ENCODE peak calls at places on chromosomes 4 and X, in eight cellular contexts. One of them, this sample, is unnamed.

GRCh38 chrX:11478036-11478435 is 184.8 kb downstream of the AMELX start:
- DNase-seq in breast epithelium: no peak
- DNase-seq in stomach: no peak
- DNase-seq in endothelial cell of umbilical vein: no peak
- DNase-seq in H1: no peak
- DNase-seq in vagina: no peak
- DNase-seq in prostate gland: no peak
- DNase-seq in esophagus muscularis mucosa: no peak
- DNase-seq in this sample: no peak

GRCh38 chr4:38314663-38315062 is 349.3 kb upstream of the KLF3 start:
- DNase-seq in breast epithelium: no peak
- DNase-seq in stomach: peak; percentile 63
- DNase-seq in endothelial cell of umbilical vein: no peak
- DNase-seq in H1: no peak
- DNase-seq in vagina: no peak
- DNase-seq in prostate gland: peak; percentile 46
- DNase-seq in esophagus muscularis mucosa: no peak
- DNase-seq in this sample: no peak

GRCh38 chrX:149494844-149495565 is 10.1 kb downstream of the IDS start:
- DNase-seq in breast epithelium: no peak
- DNase-seq in stomach: no peak
- DNase-seq in endothelial cell of umbilical vein: no peak
- DNase-seq in H1: no peak
- DNase-seq in vagina: no peak
- DNase-seq in prostate gland: no peak
- DNase-seq in esophagus muscularis mucosa: no peak
- DNase-seq in this sample: no peak

GRCh38 chr4:169971456-169972015 is 54.7 kb downstream of the MFAP3L start:
- DNase-seq in breast epithelium: no peak
- DNase-seq in stomach: no peak
- DNase-seq in endothelial cell of umbilical vein: no peak
- DNase-seq in H1: no peak
- DNase-seq in vagina: no peak
- DNase-seq in prostate gland: no peak
- DNase-seq in esophagus muscularis mucosa: no peak
- DNase-seq in this sample: peak; percentile 39

GRCh38 chrX:25851141-25851540 is 287.0 kb upstream of the MAGEB18 start:
- DNase-seq in breast epithelium: no peak
- DNase-seq in stomach: no peak
- DNase-seq in endothelial cell of umbilical vein: no peak
- DNase-seq in H1: no peak
- DNase-seq in vagina: no peak
- DNase-seq in prostate gland: no peak
- DNase-seq in esophagus muscularis mucosa: no peak
- DNase-seq in this sample: no peak

GRCh38 chrX:56745019-56745418 is 16.0 kb downstream of the NBDY start:
- DNase-seq in breast epithelium: no peak
- DNase-seq in stomach: no peak
- DNase-seq in endothelial cell of umbilical vein: peak; percentile 7
- DNase-seq in H1: no peak
- DNase-seq in vagina: no peak
- DNase-seq in prostate gland: no peak
- DNase-seq in esophagus muscularis mucosa: no peak
- DNase-seq in this sample: no peak

GRCh38 chr4:96593422-96593821 is 753.5 kb downstream of the PDHA2 start:
- DNase-seq in breast epithelium: no peak
- DNase-seq in stomach: peak; percentile 72
- DNase-seq in endothelial cell of umbilical vein: peak; percentile 39
- DNase-seq in H1: no peak
- DNase-seq in vagina: no peak
- DNase-seq in prostate gland: no peak
- DNase-seq in esophagus muscularis mucosa: no peak
- DNase-seq in this sample: no peak

GRCh38 chr4:65668201-65669007 is 1.9 kb downstream of the EPHA5 start:
- DNase-seq in breast epithelium: no peak
- DNase-seq in stomach: peak; percentile 25
- DNase-seq in endothelial cell of umbilical vein: no peak
- DNase-seq in H1: no peak
- DNase-seq in vagina: no peak
- DNase-seq in prostate gland: peak; percentile 46
- DNase-seq in esophagus muscularis mucosa: no peak
- DNase-seq in this sample: no peak

GRCh38 chr4:145882594-145882993 is 56.0 kb downstream of the ZNF827 start:
- DNase-seq in breast epithelium: no peak
- DNase-seq in stomach: no peak
- DNase-seq in endothelial cell of umbilical vein: no peak
- DNase-seq in H1: no peak
- DNase-seq in vagina: no peak
- DNase-seq in prostate gland: no peak
- DNase-seq in esophagus muscularis mucosa: no peak
- DNase-seq in this sample: no peak

GRCh38 chrX:112841114-112841819 is 636 bp upstream of the AMOT start:
- DNase-seq in breast epithelium: peak; percentile 65
- DNase-seq in stomach: peak; percentile 83
- DNase-seq in endothelial cell of umbilical vein: peak; percentile 81
- DNase-seq in H1: peak; percentile 50
- DNase-seq in vagina: no peak
- DNase-seq in prostate gland: peak; percentile 85
- DNase-seq in esophagus muscularis mucosa: peak; percentile 92
- DNase-seq in this sample: peak; percentile 93

GRCh38 chrX:66914082-66914481 is 275.2 kb upstream of the EDA2R start:
- DNase-seq in breast epithelium: no peak
- DNase-seq in stomach: no peak
- DNase-seq in endothelial cell of umbilical vein: no peak
- DNase-seq in H1: no peak
- DNase-seq in vagina: no peak
- DNase-seq in prostate gland: peak; percentile 46
- DNase-seq in esophagus muscularis mucosa: no peak
- DNase-seq in this sample: peak; percentile 39

GRCh38 chrX:12949927-12950656 is 24.8 kb upstream of the TMSB4X start:
- DNase-seq in breast epithelium: peak; percentile 62
- DNase-seq in stomach: peak; percentile 83
- DNase-seq in endothelial cell of umbilical vein: peak; percentile 85
- DNase-seq in H1: no peak
- DNase-seq in vagina: no peak
- DNase-seq in prostate gland: peak; percentile 44
- DNase-seq in esophagus muscularis mucosa: no peak
- DNase-seq in this sample: no peak

GRCh38 chr4:7861440-7861881 is 78.2 kb downstream of the AFAP1 start:
- DNase-seq in breast epithelium: no peak
- DNase-seq in stomach: no peak
- DNase-seq in endothelial cell of umbilical vein: peak; percentile 90
- DNase-seq in H1: peak; percentile 61
- DNase-seq in vagina: no peak
- DNase-seq in prostate gland: no peak
- DNase-seq in esophagus muscularis mucosa: no peak
- DNase-seq in this sample: no peak

GRCh38 chr4:153486281-153487151 is 20.4 kb downstream of the TMEM131L start:
- DNase-seq in breast epithelium: peak; percentile 63
- DNase-seq in stomach: peak; percentile 38
- DNase-seq in endothelial cell of umbilical vein: peak; percentile 71
- DNase-seq in H1: no peak
- DNase-seq in vagina: no peak
- DNase-seq in prostate gland: peak; percentile 78
- DNase-seq in esophagus muscularis mucosa: no peak
- DNase-seq in this sample: no peak

GRCh38 chr4:19659131-19659530 is 592.6 kb upstream of the SLIT2 start:
- DNase-seq in breast epithelium: no peak
- DNase-seq in stomach: no peak
- DNase-seq in endothelial cell of umbilical vein: no peak
- DNase-seq in H1: no peak
- DNase-seq in vagina: no peak
- DNase-seq in prostate gland: no peak
- DNase-seq in esophagus muscularis mucosa: no peak
- DNase-seq in this sample: no peak

GRCh38 chrX:7801706-7802105 is 41.3 kb upstream of the VCX start:
- DNase-seq in breast epithelium: no peak
- DNase-seq in stomach: no peak
- DNase-seq in endothelial cell of umbilical vein: no peak
- DNase-seq in H1: no peak
- DNase-seq in vagina: no peak
- DNase-seq in prostate gland: no peak
- DNase-seq in esophagus muscularis mucosa: no peak
- DNase-seq in this sample: no peak

GRCh38 chrX:124435616-124436015 is 89.3 kb downstream of the SH2D1A start:
- DNase-seq in breast epithelium: no peak
- DNase-seq in stomach: no peak
- DNase-seq in endothelial cell of umbilical vein: no peak
- DNase-seq in H1: no peak
- DNase-seq in vagina: no peak
- DNase-seq in prostate gland: no peak
- DNase-seq in esophagus muscularis mucosa: no peak
- DNase-seq in this sample: no peak

GRCh38 chr4:123415977-123416376 is 19.4 kb downstream of the SPRY1 start:
- DNase-seq in breast epithelium: no peak
- DNase-seq in stomach: no peak
- DNase-seq in endothelial cell of umbilical vein: peak; percentile 29
- DNase-seq in H1: no peak
- DNase-seq in vagina: no peak
- DNase-seq in prostate gland: no peak
- DNase-seq in esophagus muscularis mucosa: no peak
- DNase-seq in this sample: no peak

GRCh38 chr4:20395160-20395773 is 143.6 kb downstream of the SLIT2 start:
- DNase-seq in breast epithelium: no peak
- DNase-seq in stomach: peak; percentile 38
- DNase-seq in endothelial cell of umbilical vein: peak; percentile 45
- DNase-seq in H1: peak; percentile 43
- DNase-seq in vagina: no peak
- DNase-seq in prostate gland: peak; percentile 7
- DNase-seq in esophagus muscularis mucosa: no peak
- DNase-seq in this sample: no peak

GRCh38 chr4:75845992-75846391 is 56.3 kb downstream of the PPEF2 start:
- DNase-seq in breast epithelium: no peak
- DNase-seq in stomach: no peak
- DNase-seq in endothelial cell of umbilical vein: no peak
- DNase-seq in H1: no peak
- DNase-seq in vagina: no peak
- DNase-seq in prostate gland: no peak
- DNase-seq in esophagus muscularis mucosa: no peak
- DNase-seq in this sample: no peak

GRCh38 chrX:99033226-99033901 is 1376.7 kb downstream of the PCDH19 start:
- DNase-seq in breast epithelium: no peak
- DNase-seq in stomach: no peak
- DNase-seq in endothelial cell of umbilical vein: no peak
- DNase-seq in H1: no peak
- DNase-seq in vagina: no peak
- DNase-seq in prostate gland: no peak
- DNase-seq in esophagus muscularis mucosa: no peak
- DNase-seq in this sample: no peak
- H3K4me3 ChIP-seq in breast epithelium: no peak overlapping the region
- H3K4me3 ChIP-seq in stomach: no peak overlapping the region
- H3K4me3 ChIP-seq in endothelial cell of umbilical vein: no peak overlapping the region
- H3K4me3 ChIP-seq in H1: no peak overlapping the region
- H3K4me3 ChIP-seq in vagina: no peak overlapping the region
- H3K4me3 ChIP-seq in prostate gland: no peak overlapping the region
- H3K4me3 ChIP-seq in esophagus muscularis mucosa: no peak overlapping the region
- H3K4me3 ChIP-seq in this sample: no peak overlapping the region

DNA sequence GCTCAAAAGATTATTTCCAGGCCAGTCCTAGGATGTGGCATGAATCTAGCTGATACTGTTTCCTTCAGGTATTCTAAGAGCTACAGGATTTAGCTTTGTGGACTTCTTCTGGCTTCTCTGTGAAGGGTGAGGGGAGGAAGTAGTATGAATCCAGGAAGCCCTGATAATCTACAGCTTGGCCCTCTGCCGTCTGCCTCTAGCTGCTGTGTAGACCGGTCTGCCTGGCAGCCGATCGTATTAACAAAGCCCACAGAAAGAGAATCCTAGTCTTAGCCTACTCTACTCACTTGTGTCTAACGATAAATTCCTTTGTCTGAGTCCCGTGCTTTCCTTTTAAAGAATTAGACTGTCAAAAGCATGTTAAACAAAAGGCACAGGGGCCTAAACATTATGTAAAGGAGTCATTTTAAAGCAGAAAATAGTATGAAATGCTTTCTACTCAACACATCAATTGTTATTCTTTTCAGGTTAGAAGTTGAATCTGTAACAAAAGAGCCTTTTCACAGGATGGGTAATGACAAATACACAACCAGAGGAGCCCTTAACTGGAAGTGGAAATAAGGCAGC is 48.8 kb upstream of the UCP1 start:
- DNase-seq in breast epithelium: no peak
- DNase-seq in stomach: peak; percentile 59
- DNase-seq in endothelial cell of umbilical vein: peak; percentile 10
- DNase-seq in H1: no peak
- DNase-seq in vagina: no peak
- DNase-seq in prostate gland: no peak
- DNase-seq in esophagus muscularis mucosa: no peak
- DNase-seq in this sample: no peak
- TF ChIP-seq POLR2AphosphoS5 in breast epithelium: no peak
- TF ChIP-seq POLR2AphosphoS5 in stomach: no peak
- TF ChIP-seq POLR2AphosphoS5 in endothelial cell of umbilical vein: no peak
- TF ChIP-seq POLR2AphosphoS5 in H1: no peak
- TF ChIP-seq POLR2AphosphoS5 in vagina: no peak
- TF ChIP-seq POLR2AphosphoS5 in prostate gland: no peak
- TF ChIP-seq POLR2AphosphoS5 in esophagus muscularis mucosa: no peak
- TF ChIP-seq POLR2AphosphoS5 in this sample: no peak

DNA sequence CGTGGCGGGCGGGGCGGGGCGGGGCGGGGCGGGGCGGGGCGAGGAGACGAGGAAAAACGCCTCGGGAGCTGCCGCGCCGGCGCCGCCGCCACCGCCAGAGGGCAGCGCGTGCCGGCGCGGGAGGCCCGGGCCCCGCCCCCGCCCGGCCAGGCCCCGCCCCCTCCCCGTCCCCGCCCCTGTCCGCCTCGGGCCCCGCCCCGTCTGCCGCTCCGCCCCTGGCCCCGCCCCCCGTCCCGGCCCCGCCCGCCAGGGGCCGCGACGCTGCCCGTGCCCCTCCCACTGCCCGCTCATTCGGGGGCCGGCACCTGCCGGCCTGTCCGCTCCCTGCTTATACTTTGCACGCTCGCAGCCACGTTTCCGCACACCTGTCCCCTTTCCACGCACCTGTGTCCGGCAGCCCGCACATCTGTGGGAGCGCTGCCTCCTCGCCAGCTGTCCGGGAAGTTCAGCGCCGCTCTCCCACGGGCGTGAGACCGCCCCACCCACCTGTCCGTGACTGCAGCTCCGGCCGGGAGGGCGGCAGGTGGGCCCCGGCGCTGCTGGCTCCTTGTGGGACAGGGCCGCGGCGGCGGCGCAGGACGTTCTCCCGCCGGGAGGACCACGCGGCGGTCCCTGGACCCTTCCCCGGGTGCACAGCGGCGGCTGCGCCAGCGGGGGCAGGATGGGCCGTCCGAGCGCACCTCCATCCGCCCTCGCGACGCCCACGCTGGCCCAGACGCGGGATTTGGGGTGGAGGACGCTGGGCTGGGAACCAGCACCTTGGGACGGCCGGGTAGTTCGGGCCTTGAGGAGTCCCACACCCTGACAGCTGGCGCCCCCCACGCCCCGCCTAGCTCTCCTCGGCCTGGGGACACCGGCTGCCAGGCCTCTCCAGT is 1.5 kb upstream of the FGFRL1 start:
- DNase-seq in breast epithelium: peak; percentile 74
- DNase-seq in stomach: peak; percentile 79
- DNase-seq in endothelial cell of umbilical vein: peak; percentile 39
- DNase-seq in H1: no peak
- DNase-seq in vagina: no peak
- DNase-seq in prostate gland: peak; percentile 61
- DNase-seq in esophagus muscularis mucosa: no peak
- DNase-seq in this sample: peak; percentile 76
- H3K4me3 ChIP-seq in breast epithelium: peak overlapping the region; percentile 81
- H3K4me3 ChIP-seq in stomach: peak overlapping the region; percentile 79
- H3K4me3 ChIP-seq in endothelial cell of umbilical vein: peak overlapping the region; percentile 52
- H3K4me3 ChIP-seq in H1: peak overlapping the region; percentile 68
- H3K4me3 ChIP-seq in vagina: peak overlapping the region; percentile 66
- H3K4me3 ChIP-seq in prostate gland: peak overlapping the region; percentile 52
- H3K4me3 ChIP-seq in esophagus muscularis mucosa: peak overlapping the region; percentile 77
- H3K4me3 ChIP-seq in this sample: peak overlapping the region; percentile 47

GRCh38 chrX:130053236-130053635 is 57.1 kb downstream of the ELF4 start:
- DNase-seq in breast epithelium: no peak
- DNase-seq in stomach: no peak
- DNase-seq in endothelial cell of umbilical vein: no peak
- DNase-seq in H1: no peak
- DNase-seq in vagina: no peak
- DNase-seq in prostate gland: no peak
- DNase-seq in esophagus muscularis mucosa: no peak
- DNase-seq in this sample: no peak
- TF ChIP-seq POLR2AphosphoS5 in breast epithelium: no peak
- TF ChIP-seq POLR2AphosphoS5 in stomach: no peak
- TF ChIP-seq POLR2AphosphoS5 in endothelial cell of umbilical vein: no peak
- TF ChIP-seq POLR2AphosphoS5 in H1: no peak
- TF ChIP-seq POLR2AphosphoS5 in vagina: no peak
- TF ChIP-seq POLR2AphosphoS5 in prostate gland: no peak
- TF ChIP-seq POLR2AphosphoS5 in esophagus muscularis mucosa: no peak
- TF ChIP-seq POLR2AphosphoS5 in this sample: no peak

This sample was measured in upper lobe of left lung.